ENCODE peak calls at places on chromosomes 12 and 14, in four cellular contexts. F is left ventricle myocardium inferior; A is mucosa of descending colon; S is naive thymus-derived CD4-positive, alpha-beta T cell. C is an unnamed sample. For H3K4me1, the result is how much of the 10 kb centered on the place peaks cover.

GRCh38 chr12:45674583-45674982 is 54.9 kb upstream of the ARID2 start:
- DNase-seq in F (peak), A (no peak), S (no peak), C (no peak)

GRCh38 chr12:94616217-94616729 is 34.1 kb downstream of the TMCC3 start:
- DNase-seq in F (no peak), A (peak), S (no peak), C (peak)

GRCh38 chr12:33439587-33440011 is at the start of gene SYT10:
- DNase-seq in F (no peak), A (no peak), S (no peak), C (no peak)

GRCh38 chr12:55673638-55674037 is 34.1 kb downstream of the ITGA7 start:
- DNase-seq in F (no peak), A (no peak), S (no peak), C (no peak)

GRCh38 chr12:92871121-92871520 is 58.0 kb downstream of the EEA1 start:
- DNase-seq in F (no peak), A (no peak), S (no peak), C (no peak)

GRCh38 chr14:65808390-65808789 is 395.9 kb downstream of the FUT8 start:
- DNase-seq in F (no peak), A (no peak), S (no peak), C (no peak)

GRCh38 chr14:53640695-53641094 is 315.9 kb downstream of the BMP4 start:
- DNase-seq in F (no peak), A (no peak), S (no peak), C (no peak)

GRCh38 chr14:69328317-69328716 is 68.4 kb downstream of the GALNT16 start:
- DNase-seq in F (no peak), A (no peak), S (no peak), C (no peak)

GRCh38 chr12:9132008-9132535 is 16.4 kb upstream of the A2M start:
- DNase-seq in F (no peak), A (no peak), S (no peak), C (no peak)

GRCh38 chr12:34371050-34371449 is 348.8 kb downstream of the ALG10 start:
- DNase-seq in F (no peak), A (no peak), S (no peak), C (no peak)

GRCh38 chr12:50786498-50787231 is 22.8 kb downstream of the ATF1 start:
- DNase-seq in F (no peak), A (no peak), S (no peak), C (no peak)

GRCh38 chr14:39432619-39433451 is 602 bp upstream of the FBXO33 start:
- DNase-seq in F (peak), A (peak), S (no peak), C (peak)

GRCh38 chr12:122687091-122687490 is 16.1 kb downstream of the HCAR2 start:
- DNase-seq in F (no peak), A (peak), S (no peak), C (peak)

GRCh38 chr14:90814806-90815566 is 1.2 kb downstream of the TTC7B start:
- DNase-seq in F (no peak), A (no peak), S (no peak), C (no peak)

GRCh38 chr12:116381744-116382455 is 104.4 kb upstream of the MED13L start:
- DNase-seq in F (no peak), A (no peak), S (no peak), C (no peak)

GRCh38 chr14:58807271-58807670 is 169.5 kb downstream of the DACT1 start:
- DNase-seq in F (no peak), A (no peak), S (no peak), C (no peak)

GRCh38 chr12:29255061-29255460 is 106.0 kb downstream of the FAR2 start:
- DNase-seq in F (no peak), A (no peak), S (no peak), C (no peak)

GRCh38 chr14:102943979-102944378 is 21.5 kb downstream of the AMN start:
- DNase-seq in F (no peak), A (no peak), S (no peak), C (no peak)

GRCh38 chr12:50242751-50243191 is 40.5 kb downstream of the LIMA1 start:
- DNase-seq in F (no peak), A (no peak), S (no peak), C (no peak)

GRCh38 chr12:133202493-133203343 is 21.4 kb downstream of the ZNF268 start:
- DNase-seq in F (no peak), A (no peak), S (no peak), C (no peak)

GRCh38 chr12:79128956-79129355 is 264.4 kb downstream of the SYT1 start:
- DNase-seq in F (no peak), A (no peak), S (no peak), C (no peak)

GRCh38 chr14:103887170-103887501 is 39.8 kb upstream of the PPP1R13B start:
- DNase-seq in F (no peak), A (no peak), S (no peak), C (no peak)

GRCh38 chr14:67508973-67509372 is 20.5 kb upstream of the TMEM229B start:
- DNase-seq in F (no peak), A (no peak), S (no peak), C (no peak)

GRCh38 chr12:53454710-53455109 is 2.8 kb downstream of the PCBP2 start:
- DNase-seq in F (no peak), A (no peak), S (no peak), C (no peak)
- H3K4me1 ChIP-seq in F (half or more), A (under half), S (under half), C (under half)

GRCh38 chr14:62674833-62675232 is 370.4 kb downstream of the KCNH5 start:
- DNase-seq in F (no peak), A (no peak), S (no peak), C (no peak)
- H3K4me1 ChIP-seq in F (under half), A (under half), S (under half), C (under half)

GRCh38 chr12:46952880-46953517 is 126.4 kb upstream of the PCED1B start:
- DNase-seq in F (no peak), A (no peak), S (no peak), C (no peak)

GRCh38 chr12:46948936-46949555 is 123.2 kb upstream of the SLC38A4 start:
- DNase-seq in F (no peak), A (no peak), S (no peak), C (no peak)

GRCh38 chr12:46945591-46945990 is 119.8 kb upstream of the SLC38A4 start:
- DNase-seq in F (no peak), A (no peak), S (no peak), C (no peak)

GRCh38 chr12:46946137-46946536 is 120.3 kb upstream of the SLC38A4 start:
- DNase-seq in F (no peak), A (no peak), S (no peak), C (no peak)

GRCh38 chr12:46950116-46950515 is 124.3 kb upstream of the SLC38A4 start:
- DNase-seq in F (no peak), A (no peak), S (no peak), C (no peak)
- H3K4me1 ChIP-seq in F (under half), A (under half), S (under half), C (under half)

GRCh38 chr12:113055594-113056380 is 743 bp upstream of the DTX1 start:
- DNase-seq in F (no peak), A (no peak), S (no peak), C (no peak)

GRCh38 chr12:113057565-113058485 is 1.3 kb downstream of the DTX1 start:
- DNase-seq in F (no peak), A (no peak), S (no peak), C (no peak)

GRCh38 chr12:113054948-113055486 is 1.5 kb upstream of the DTX1 start:
- DNase-seq in F (no peak), A (no peak), S (no peak), C (no peak)

GRCh38 chr12:113056631-113057488 is at the start of gene DTX1:
- DNase-seq in F (peak), A (no peak), S (peak), C (no peak)

DNA sequence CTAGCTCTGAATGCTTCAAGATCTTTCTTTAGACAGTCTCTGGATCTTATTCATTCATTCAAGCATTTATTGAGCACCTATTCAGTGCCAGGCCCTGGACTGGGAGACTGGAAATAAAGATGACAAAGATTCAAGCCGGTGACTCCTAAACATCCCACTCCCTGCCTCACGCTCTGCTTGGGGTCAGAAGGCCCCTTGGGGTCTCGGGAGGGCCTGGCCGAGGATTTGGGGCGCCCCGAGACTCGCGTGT is 224 bp upstream of the DTX1 start:
- DNase-seq in F (no peak), A (no peak), S (no peak), C (no peak)
- H3K4me1 ChIP-seq in F (under half), A (under half), S (under half), C (under half)

DNA sequence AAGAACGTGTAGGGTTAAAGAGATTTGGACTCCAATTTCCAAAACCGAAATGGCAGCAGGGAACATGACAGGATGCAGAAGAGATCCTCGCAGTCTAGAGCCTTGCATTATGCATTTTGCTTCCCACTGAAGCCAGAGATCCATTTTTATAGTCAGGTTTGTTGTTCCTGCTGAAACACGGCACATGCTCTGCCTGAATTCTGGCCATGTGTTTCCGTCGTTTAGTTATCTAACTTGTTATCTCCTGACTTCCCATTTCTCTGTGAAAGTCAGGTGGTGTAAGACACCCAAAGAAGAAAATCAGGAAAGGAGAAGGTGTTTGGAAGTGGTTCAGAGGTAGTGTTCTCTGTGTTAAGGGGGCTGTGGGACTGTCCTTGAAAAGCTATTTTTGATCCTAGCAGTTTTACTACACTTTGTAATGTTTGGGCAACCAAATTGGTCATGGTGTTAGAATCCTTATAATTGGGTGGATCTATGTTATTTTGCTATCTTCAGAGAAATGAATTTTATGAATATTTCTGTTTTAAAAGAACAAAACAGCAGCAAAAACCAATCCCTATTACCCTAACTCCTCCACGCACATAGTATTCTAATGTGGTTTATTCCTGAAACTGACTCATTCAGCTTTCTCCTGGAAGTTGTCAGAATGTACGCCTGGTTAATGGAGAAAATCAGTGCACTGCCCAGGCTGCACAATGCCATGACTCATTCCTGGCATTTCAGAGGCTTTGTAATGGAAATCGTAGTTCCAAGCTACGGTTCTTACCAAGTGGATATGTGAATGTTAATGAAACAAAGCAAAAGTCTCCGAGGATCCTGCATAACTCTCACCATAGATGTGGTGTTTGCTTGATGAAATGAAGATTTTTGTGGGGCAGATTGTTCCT is 110.1 kb downstream of the SAMD4A start:
- DNase-seq in F (no peak), A (no peak), S (no peak), C (no peak)
- H3K4me1 ChIP-seq in F (half or more), A (under half), S (under half), C (under half)

C was measured in transverse colon.